ENCODE peak calls at places on chromosomes 13 and 19, in five cellular contexts. One of them, this sample, is unnamed.

GRCh38 chr13:88339271-88339741 is 668.1 kb downstream of the SLITRK5 start:
- DNase-seq in HFF-Myc: no peak
- DNase-seq in thyroid gland: no peak
- DNase-seq in dorsolateral prefrontal cortex: no peak
- DNase-seq in epithelial cell of esophagus: no peak
- DNase-seq in this sample: no peak

GRCh38 chr13:20174656-20175405 is 14.0 kb upstream of the GJA3 start:
- DNase-seq in HFF-Myc: peak; percentile 89
- DNase-seq in dorsolateral prefrontal cortex: no peak
- DNase-seq in epithelial cell of esophagus: peak; percentile 99
- DNase-seq in thyroid gland: peak; percentile 24
- DNase-seq in this sample: peak; percentile 97

GRCh38 chr19:33476151-33476707 is 45.4 kb downstream of the PEPD start:
- DNase-seq in thyroid gland: no peak
- DNase-seq in epithelial cell of esophagus: no peak
- DNase-seq in HFF-Myc: no peak
- DNase-seq in dorsolateral prefrontal cortex: no peak
- DNase-seq in this sample: no peak

GRCh38 chr19:35717665-35718344 is at the start of gene KMT2B:
- DNase-seq in HFF-Myc: no peak
- DNase-seq in epithelial cell of esophagus: peak; percentile 97
- DNase-seq in thyroid gland: no peak
- DNase-seq in dorsolateral prefrontal cortex: no peak
- DNase-seq in this sample: peak; percentile 96

GRCh38 chr13:42745655-42746054 is 35.7 kb upstream of the FAM216B start:
- DNase-seq in epithelial cell of esophagus: no peak
- DNase-seq in thyroid gland: no peak
- DNase-seq in HFF-Myc: no peak
- DNase-seq in dorsolateral prefrontal cortex: no peak
- DNase-seq in this sample: no peak

GRCh38 chr13:59677966-59678814 is 485.5 kb downstream of the DIAPH3 start:
- DNase-seq in epithelial cell of esophagus: peak; percentile 64
- DNase-seq in thyroid gland: no peak
- DNase-seq in dorsolateral prefrontal cortex: no peak
- DNase-seq in HFF-Myc: peak; percentile 32
- DNase-seq in this sample: peak; percentile 59

GRCh38 chr13:48412100-48412556 is 785 bp downstream of the LPAR6 start:
- DNase-seq in epithelial cell of esophagus: peak; percentile 39
- DNase-seq in dorsolateral prefrontal cortex: no peak
- DNase-seq in HFF-Myc: no peak
- DNase-seq in thyroid gland: no peak
- DNase-seq in this sample: peak; percentile 53

GRCh38 chr13:31631071-31631470 is 108.3 kb upstream of the RXFP2 start:
- DNase-seq in thyroid gland: no peak
- DNase-seq in epithelial cell of esophagus: no peak
- DNase-seq in dorsolateral prefrontal cortex: no peak
- DNase-seq in HFF-Myc: no peak
- DNase-seq in this sample: no peak

GRCh38 chr19:1767464-1767933 is 14.2 kb downstream of the ONECUT3 start:
- DNase-seq in HFF-Myc: no peak
- DNase-seq in dorsolateral prefrontal cortex: peak; percentile 26
- DNase-seq in thyroid gland: peak; percentile 12
- DNase-seq in epithelial cell of esophagus: no peak
- DNase-seq in this sample: peak; percentile 8

GRCh38 chr13:31166591-31166990 is 4.9 kb upstream of the HSPH1 start:
- DNase-seq in thyroid gland: no peak
- DNase-seq in HFF-Myc: no peak
- DNase-seq in dorsolateral prefrontal cortex: no peak
- DNase-seq in epithelial cell of esophagus: peak; percentile 70
- DNase-seq in this sample: no peak

GRCh38 chr13:46389985-46390384 is 2.9 kb upstream of the RUBCNL start:
- DNase-seq in HFF-Myc: no peak
- DNase-seq in epithelial cell of esophagus: no peak
- DNase-seq in thyroid gland: no peak
- DNase-seq in dorsolateral prefrontal cortex: peak; percentile 14
- DNase-seq in this sample: no peak

GRCh38 chr19:47158879-47159509 is 28.4 kb downstream of the SAE1 start:
- DNase-seq in thyroid gland: no peak
- DNase-seq in epithelial cell of esophagus: peak; percentile 85
- DNase-seq in dorsolateral prefrontal cortex: no peak
- DNase-seq in HFF-Myc: no peak
- DNase-seq in this sample: peak; percentile 34

GRCh38 chr19:47158367-47158791 is 27.7 kb downstream of the SAE1 start:
- DNase-seq in thyroid gland: no peak
- DNase-seq in epithelial cell of esophagus: no peak
- DNase-seq in HFF-Myc: no peak
- DNase-seq in dorsolateral prefrontal cortex: no peak
- DNase-seq in this sample: no peak

GRCh38 chr19:47155141-47155540 is 24.5 kb downstream of the SAE1 start:
- DNase-seq in thyroid gland: no peak
- DNase-seq in epithelial cell of esophagus: no peak
- DNase-seq in HFF-Myc: no peak
- DNase-seq in dorsolateral prefrontal cortex: no peak
- DNase-seq in this sample: peak; percentile 37

GRCh38 chr19:47156861-47157454 is 26.3 kb downstream of the SAE1 start:
- DNase-seq in HFF-Myc: no peak
- DNase-seq in thyroid gland: no peak
- DNase-seq in dorsolateral prefrontal cortex: no peak
- DNase-seq in epithelial cell of esophagus: no peak
- DNase-seq in this sample: peak; percentile 47

DNA sequence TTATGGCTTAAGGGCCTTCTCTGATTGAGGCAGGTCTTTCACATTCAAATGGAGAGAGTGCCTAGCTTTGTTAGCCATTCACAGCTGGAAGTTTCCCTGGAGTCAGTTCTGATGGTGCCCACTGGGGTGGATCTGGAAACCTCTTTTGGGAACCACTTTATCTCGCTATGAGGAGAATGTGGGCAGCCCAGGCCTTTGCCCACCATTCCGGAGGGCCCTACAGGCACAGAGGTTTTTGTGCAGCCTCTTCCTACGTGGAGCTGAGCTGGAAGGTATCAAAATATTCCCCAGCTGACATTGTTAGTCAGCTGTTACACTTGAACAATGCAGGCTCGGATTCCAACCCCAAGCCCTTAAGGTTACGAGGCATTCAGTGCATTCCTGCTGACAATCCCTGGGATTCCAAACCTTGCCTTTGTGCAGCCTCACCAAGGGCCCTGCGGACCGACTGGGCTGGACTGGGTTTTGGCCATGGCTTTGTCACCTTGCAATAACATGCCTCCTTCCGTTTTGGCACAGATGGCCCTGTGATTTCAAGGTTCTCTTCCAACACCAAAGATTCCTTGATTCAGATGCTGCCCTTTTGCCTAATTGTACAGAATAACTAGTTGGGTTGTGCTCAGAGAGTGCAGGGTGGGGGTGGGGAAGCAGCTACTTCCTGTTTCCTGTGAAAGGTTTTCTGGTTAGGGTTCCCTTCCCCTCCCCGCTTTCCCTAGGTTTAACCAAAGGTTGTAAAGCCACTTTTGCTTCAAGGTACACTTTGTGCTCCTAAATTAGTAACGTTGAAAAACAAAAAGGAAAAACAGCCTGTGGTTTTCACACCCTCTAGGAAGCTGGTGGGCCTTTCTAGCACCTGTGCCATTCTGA is 27.1 kb downstream of the SAE1 start:
- DNase-seq in epithelial cell of esophagus: peak; percentile 43
- DNase-seq in thyroid gland: peak; percentile 74
- DNase-seq in HFF-Myc: no peak
- DNase-seq in dorsolateral prefrontal cortex: peak; percentile 9
- DNase-seq in this sample: peak; percentile 27
- TF ChIP-seq CTCF in epithelial cell of esophagus: no peak
- TF ChIP-seq CTCF in thyroid gland: no peak
- TF ChIP-seq CTCF in HFF-Myc: no peak
- TF ChIP-seq CTCF in dorsolateral prefrontal cortex: no peak
- TF ChIP-seq CTCF in this sample: no peak

GRCh38 chr13:51768378-51768921 is 35.5 kb downstream of the DHRS12 start:
- DNase-seq in epithelial cell of esophagus: no peak
- DNase-seq in dorsolateral prefrontal cortex: no peak
- DNase-seq in HFF-Myc: no peak
- DNase-seq in thyroid gland: no peak
- DNase-seq in this sample: no peak
- TF ChIP-seq CTCF in epithelial cell of esophagus: peak; percentile 33
- TF ChIP-seq CTCF in dorsolateral prefrontal cortex: no peak
- TF ChIP-seq CTCF in HFF-Myc: peak; percentile 3
- TF ChIP-seq CTCF in thyroid gland: no peak
- TF ChIP-seq CTCF in this sample: no peak

DNA sequence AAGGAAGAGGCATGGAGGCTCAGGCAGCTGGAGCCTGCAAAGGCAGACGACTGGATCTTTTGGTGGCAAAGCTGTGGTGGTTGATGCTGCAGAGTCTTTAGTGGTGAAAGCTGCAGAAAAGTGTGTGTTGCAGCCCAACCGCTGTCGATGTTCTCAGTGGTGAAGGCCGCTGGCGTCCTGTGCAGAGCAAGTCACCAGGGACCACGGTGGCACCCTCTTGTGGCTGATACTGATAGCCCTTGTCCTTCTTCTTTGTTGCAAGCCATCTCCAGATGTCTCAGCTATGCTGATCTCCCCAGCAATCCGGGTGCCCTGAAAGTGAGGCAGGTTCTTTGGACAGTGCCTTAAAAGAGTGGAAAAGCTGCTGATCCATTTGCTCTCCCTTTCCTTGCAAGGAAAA is 610.9 kb upstream of the PCDH9 start:
- DNase-seq in thyroid gland: no peak
- DNase-seq in dorsolateral prefrontal cortex: no peak
- DNase-seq in epithelial cell of esophagus: no peak
- DNase-seq in HFF-Myc: no peak
- DNase-seq in this sample: no peak
- TF ChIP-seq CTCF in thyroid gland: no peak
- TF ChIP-seq CTCF in dorsolateral prefrontal cortex: no peak
- TF ChIP-seq CTCF in epithelial cell of esophagus: no peak
- TF ChIP-seq CTCF in HFF-Myc: no peak
- TF ChIP-seq CTCF in this sample: no peak

GRCh38 chr13:33817843-33818661 is at the start of gene RFC3:
- DNase-seq in dorsolateral prefrontal cortex: peak; percentile 91
- DNase-seq in HFF-Myc: peak; percentile 76
- DNase-seq in thyroid gland: peak; percentile 94
- DNase-seq in epithelial cell of esophagus: peak; percentile 98
- DNase-seq in this sample: peak; percentile 97
- TF ChIP-seq CTCF in dorsolateral prefrontal cortex: peak; percentile 39
- TF ChIP-seq CTCF in HFF-Myc: no peak
- TF ChIP-seq CTCF in thyroid gland: no peak
- TF ChIP-seq CTCF in epithelial cell of esophagus: no peak
- TF ChIP-seq CTCF in this sample: no peak